ENCODE peak calls at places on chromosomes 13 and 19, in six cellular contexts. E, W, R, G, P and A are unnamed samples.

GRCh38 chr13:26628706-26629105 is 71.2 kb downstream of the WASF3 start:
- DNase-seq in G (peak; percentile 48), E (no peak), R (no peak), W (no peak), P (peak; percentile 30), A (peak; percentile 40)

GRCh38 chr13:41590643-41591042 is 133.3 kb downstream of the RGCC start:
- DNase-seq in G (no peak), W (no peak), R (no peak), P (no peak), E (no peak), A (no peak)

GRCh38 chr13:80553041-80553440 is 212.1 kb upstream of the SPRY2 start:
- DNase-seq in W (no peak), R (no peak), G (no peak), P (no peak), E (no peak), A (no peak)

GRCh38 chr13:39250440-39250839 is 212.2 kb downstream of the NHLRC3 start:
- DNase-seq in W (no peak), R (no peak), E (no peak), P (no peak), G (no peak), A (no peak)

GRCh38 chr19:17328517-17329060 is 6.1 kb downstream of the ANO8 start:
- DNase-seq in G (no peak), P (no peak), E (no peak), W (peak; percentile 68), R (no peak), A (no peak)

GRCh38 chr19:43353606-43354304 is at the start of gene CD177:
- DNase-seq in P (no peak), G (no peak), E (no peak), R (no peak), W (no peak), A (no peak)

GRCh38 chr13:29453657-29454056 is 141.8 kb downstream of the SLC7A1 start:
- DNase-seq in W (no peak), E (no peak), P (no peak), R (no peak), G (peak; percentile 25), A (no peak)

GRCh38 chr13:92954746-92955145 is 271.9 kb upstream of the GPC6 start:
- DNase-seq in G (no peak), E (no peak), W (no peak), R (no peak), P (no peak), A (no peak)

GRCh38 chr13:27830010-27830409 is 37.7 kb downstream of the GSX1 start:
- DNase-seq in G (peak; percentile 45), P (peak; percentile 67), W (peak; percentile 79), R (peak; percentile 58), E (peak; percentile 81), A (peak; percentile 74)

GRCh38 chr19:20038358-20039202 is 725 bp downstream of the ZNF682 start:
- DNase-seq in R (no peak), E (no peak), P (no peak), G (peak; percentile 63), W (no peak), A (no peak)
- H3K4me3 ChIP-seq in R (peak overlapping the region; percentile 78), E (peak overlapping the region; percentile 71), P (peak overlapping the region; percentile 91), G (peak overlapping the region; percentile 91), W (peak overlapping the region; percentile 72), A (peak overlapping the region; percentile 71)

DNA sequence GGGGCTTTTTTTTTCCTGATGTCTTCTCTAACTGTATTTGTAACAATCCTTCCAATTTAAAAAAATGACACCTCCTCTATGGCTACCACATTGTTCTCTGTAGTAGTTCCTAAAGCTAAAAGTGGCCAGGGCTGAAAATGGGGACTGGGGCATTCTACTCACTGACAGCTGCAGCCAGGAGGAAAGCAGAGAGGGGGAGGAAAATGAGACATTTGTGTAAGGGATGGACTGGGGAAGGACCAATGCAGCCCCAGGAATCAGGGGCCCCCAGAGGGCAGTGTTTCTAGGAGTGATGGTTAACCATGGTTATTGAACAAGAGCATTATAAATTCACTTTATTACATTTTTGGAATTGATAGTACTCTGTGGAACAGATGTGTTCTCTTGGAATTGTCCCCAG is 34.3 kb upstream of the C1QTNF9 start:
- DNase-seq in W (no peak), G (no peak), E (no peak), P (no peak), R (no peak), A (no peak)
- H3K4me1 ChIP-seq in W (peaks cover 94% of the 10 kb centered on the region), G (peaks cover 17% of the 10 kb centered on the region), E (no peaks in the 10 kb centered on the region), P (peaks cover 17% of the 10 kb centered on the region), R (no peaks in the 10 kb centered on the region), A (peaks cover 3% of the 10 kb centered on the region)

GRCh38 chr19:2230029-2230531 is 6.0 kb downstream of the PLEKHJ1 start:
- DNase-seq in G (no peak), E (no peak), W (no peak), P (no peak), R (no peak), A (no peak)
- H3K36me3 ChIP-seq in G (no peaks in the 10 kb centered on the region), E (no peaks in the 10 kb centered on the region), W (no peaks in the 10 kb centered on the region), P (peaks cover 4% of the 10 kb centered on the region), R (peaks cover 13% of the 10 kb centered on the region), A (peaks cover 39% of the 10 kb centered on the region)

GRCh38 chr19:40225440-40226305 is 816 bp downstream of the CCNP start:
- DNase-seq in G (peak; percentile 59), R (no peak), P (no peak), W (no peak), E (no peak), A (no peak)
- H3K4me3 ChIP-seq in G (peak overlapping the region; percentile 48), R (peak overlapping the region; percentile 47), P (peak overlapping the region; percentile 6), W (no peak overlapping the region), E (no peak overlapping the region), A (no peak overlapping the region)

GRCh38 chr13:113564331-113565023 is 20.1 kb upstream of the TFDP1 start:
- DNase-seq in P (peak; percentile 10), E (peak; percentile 48), W (no peak), R (peak; percentile 30), G (no peak), A (no peak)
- H3K4me1 ChIP-seq in P (no peaks in the 10 kb centered on the region), E (no peaks in the 10 kb centered on the region), W (no peaks in the 10 kb centered on the region), R (no peaks in the 10 kb centered on the region), G (no peaks in the 10 kb centered on the region), A (no peaks in the 10 kb centered on the region)

DNA sequence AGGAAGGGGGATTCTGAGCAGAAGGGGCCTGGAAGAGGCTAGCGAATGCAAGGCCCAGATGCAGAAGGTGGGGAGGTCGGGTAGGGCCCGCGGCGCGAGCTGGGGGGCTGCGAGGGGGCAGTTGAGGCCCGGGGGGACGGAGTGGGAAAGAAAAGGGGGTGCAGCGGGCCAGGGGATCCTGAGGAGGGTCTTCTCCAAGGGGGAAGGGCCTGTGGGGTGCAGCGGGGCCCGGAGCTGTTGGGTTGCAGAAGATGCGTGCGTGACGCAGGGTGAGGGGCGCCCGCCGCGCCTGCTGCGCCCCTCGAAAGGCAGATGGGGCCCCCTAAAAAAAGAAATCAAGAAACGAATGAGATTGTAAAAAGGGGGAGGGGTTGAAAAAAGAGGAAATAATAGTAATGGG is 313 bp downstream of the ZNF541 start:
- DNase-seq in E (peak; percentile 55), R (no peak), G (no peak), W (no peak), P (no peak), A (no peak)
- H3K36me3 ChIP-seq in E (no peaks in the 10 kb centered on the region), R (no peaks in the 10 kb centered on the region), G (no peaks in the 10 kb centered on the region), W (no peaks in the 10 kb centered on the region), P (no peaks in the 10 kb centered on the region), A (no peaks in the 10 kb centered on the region)

GRCh38 chr13:107121793-107122192 is 553.9 kb upstream of the ARGLU1 start:
- DNase-seq in W (no peak), P (no peak), R (no peak), G (no peak), E (no peak), A (peak; percentile 40)
- H3K4me3 ChIP-seq in W (no peak overlapping the region), P (no peak overlapping the region), R (no peak overlapping the region), G (no peak overlapping the region), E (no peak overlapping the region), A (no peak overlapping the region)

GRCh38 chr13:99972190-99972731 is 694 bp upstream of the ZIC5 start:
- DNase-seq in E (no peak), R (no peak), P (peak; percentile 16), G (no peak), W (no peak), A (no peak)
- H3K4me1 ChIP-seq in E (no peaks in the 10 kb centered on the region), R (peaks cover 15% of the 10 kb centered on the region), P (peaks cover 9% of the 10 kb centered on the region), G (peaks cover 4% of the 10 kb centered on the region), W (peaks cover 26% of the 10 kb centered on the region), A (no peaks in the 10 kb centered on the region)

GRCh38 chr19:15122331-15123030 is 15.3 kb downstream of the SYDE1 start:
- DNase-seq in R (no peak), W (no peak), E (no peak), P (no peak), G (no peak), A (no peak)
- H3K36me3 ChIP-seq in R (peaks cover 5% of the 10 kb centered on the region), W (peaks cover 32% of the 10 kb centered on the region), E (peaks cover 2% of the 10 kb centered on the region), P (peaks cover 25% of the 10 kb centered on the region), G (peaks cover 5% of the 10 kb centered on the region), A (peaks cover 33% of the 10 kb centered on the region)